ENCODE peak calls at places on chromosomes 12 and 14, in six cellular contexts. One of them, this sample, is unnamed. For H3K36me3, the result is how much of the 10 kb centered on the place peaks cover.

GRCh38 chr14:21087294-21088091 is 11.0 kb downstream of the ZNF219 start:
- DNase-seq in IMR-90: peak
- DNase-seq in left lung: peak
- DNase-seq in neural progenitor cell: peak
- DNase-seq in osteoblast: peak
- DNase-seq in cardiac muscle cell: no peak
- DNase-seq in this sample: no peak

GRCh38 chr12:89707623-89707991 is 1.0 kb downstream of the ATP2B1 start:
- DNase-seq in IMR-90: no peak
- DNase-seq in left lung: peak
- DNase-seq in neural progenitor cell: peak
- DNase-seq in osteoblast: peak
- DNase-seq in cardiac muscle cell: peak
- DNase-seq in this sample: peak

GRCh38 chr12:116498471-116498870 is 60.7 kb upstream of the MAP1LC3B2 start:
- DNase-seq in IMR-90: no peak
- DNase-seq in left lung: no peak
- DNase-seq in neural progenitor cell: no peak
- DNase-seq in osteoblast: no peak
- DNase-seq in cardiac muscle cell: no peak
- DNase-seq in this sample: no peak

GRCh38 chr12:105369014-105369413 is 38.5 kb downstream of the C12orf75 start:
- DNase-seq in IMR-90: peak
- DNase-seq in left lung: no peak
- DNase-seq in neural progenitor cell: no peak
- DNase-seq in osteoblast: peak
- DNase-seq in cardiac muscle cell: no peak
- DNase-seq in this sample: no peak

GRCh38 chr12:107702106-107702505 is 16.5 kb downstream of the PWP1 start:
- DNase-seq in IMR-90: no peak
- DNase-seq in left lung: no peak
- DNase-seq in neural progenitor cell: no peak
- DNase-seq in osteoblast: no peak
- DNase-seq in cardiac muscle cell: no peak
- DNase-seq in this sample: no peak

GRCh38 chr14:67392123-67392522 is 19.8 kb downstream of the PLEK2 start:
- DNase-seq in IMR-90: no peak
- DNase-seq in left lung: no peak
- DNase-seq in neural progenitor cell: no peak
- DNase-seq in osteoblast: no peak
- DNase-seq in cardiac muscle cell: no peak
- DNase-seq in this sample: no peak

GRCh38 chr12:47276253-47277070 is 196.7 kb upstream of the AMIGO2 start:
- DNase-seq in IMR-90: peak
- DNase-seq in left lung: no peak
- DNase-seq in neural progenitor cell: no peak
- DNase-seq in osteoblast: no peak
- DNase-seq in cardiac muscle cell: no peak
- DNase-seq in this sample: no peak

GRCh38 chr12:124326104-124326503 is 31.2 kb downstream of the RFLNA start:
- DNase-seq in IMR-90: no peak
- DNase-seq in left lung: peak
- DNase-seq in neural progenitor cell: no peak
- DNase-seq in osteoblast: no peak
- DNase-seq in cardiac muscle cell: no peak
- DNase-seq in this sample: no peak

GRCh38 chr12:124817076-124818000 is 46.3 kb downstream of the SCARB1 start:
- DNase-seq in IMR-90: no peak
- DNase-seq in left lung: peak
- DNase-seq in neural progenitor cell: no peak
- DNase-seq in osteoblast: peak
- DNase-seq in cardiac muscle cell: no peak
- DNase-seq in this sample: no peak

GRCh38 chr12:9673404-9674225 is 4.1 kb downstream of the CLEC2D start:
- DNase-seq in IMR-90: peak
- DNase-seq in left lung: peak
- DNase-seq in neural progenitor cell: no peak
- DNase-seq in osteoblast: peak
- DNase-seq in cardiac muscle cell: peak
- DNase-seq in this sample: peak

GRCh38 chr12:3727877-3728632 is 24.9 kb downstream of the CRACR2A start:
- DNase-seq in IMR-90: peak
- DNase-seq in left lung: no peak
- DNase-seq in neural progenitor cell: peak
- DNase-seq in osteoblast: peak
- DNase-seq in cardiac muscle cell: no peak
- DNase-seq in this sample: no peak

GRCh38 chr12:66190519-66191406 is 1.7 kb downstream of the IRAK3 start:
- DNase-seq in IMR-90: peak
- DNase-seq in left lung: no peak
- DNase-seq in neural progenitor cell: no peak
- DNase-seq in osteoblast: no peak
- DNase-seq in cardiac muscle cell: no peak
- DNase-seq in this sample: no peak

GRCh38 chr12:20798561-20798960 is 11.9 kb upstream of the SLCO1B3 start:
- DNase-seq in IMR-90: no peak
- DNase-seq in left lung: no peak
- DNase-seq in neural progenitor cell: peak
- DNase-seq in osteoblast: no peak
- DNase-seq in cardiac muscle cell: peak
- DNase-seq in this sample: no peak

GRCh38 chr14:52299692-52300278 is 14.3 kb upstream of the PTGER2 start:
- DNase-seq in IMR-90: peak
- DNase-seq in left lung: no peak
- DNase-seq in neural progenitor cell: peak
- DNase-seq in osteoblast: peak
- DNase-seq in cardiac muscle cell: peak
- DNase-seq in this sample: no peak

GRCh38 chr14:65412881-65413738 is 580 bp downstream of the FUT8 start:
- DNase-seq in IMR-90: peak
- DNase-seq in left lung: peak
- DNase-seq in neural progenitor cell: peak
- DNase-seq in osteoblast: peak
- DNase-seq in cardiac muscle cell: peak
- DNase-seq in this sample: peak

GRCh38 chr12:116882742-116883141 is 1.5 kb upstream of the HRK start:
- DNase-seq in IMR-90: peak
- DNase-seq in left lung: no peak
- DNase-seq in neural progenitor cell: peak
- DNase-seq in osteoblast: peak
- DNase-seq in cardiac muscle cell: no peak
- DNase-seq in this sample: peak

GRCh38 chr12:57216931-57217871 is 607 bp downstream of the NXPH4 start:
- DNase-seq in IMR-90: no peak
- DNase-seq in left lung: no peak
- DNase-seq in neural progenitor cell: no peak
- DNase-seq in osteoblast: no peak
- DNase-seq in cardiac muscle cell: no peak
- DNase-seq in this sample: no peak

GRCh38 chr12:112370868-112371510 is 11.2 kb downstream of the HECTD4 start:
- DNase-seq in IMR-90: no peak
- DNase-seq in left lung: no peak
- DNase-seq in neural progenitor cell: no peak
- DNase-seq in osteoblast: no peak
- DNase-seq in cardiac muscle cell: no peak
- DNase-seq in this sample: no peak

GRCh38 chr12:45343269-45344051 is 127.6 kb downstream of the ANO6 start:
- DNase-seq in IMR-90: peak
- DNase-seq in left lung: no peak
- DNase-seq in neural progenitor cell: no peak
- DNase-seq in osteoblast: peak
- DNase-seq in cardiac muscle cell: no peak
- DNase-seq in this sample: peak

GRCh38 chr14:68627868-68628604 is 164.8 kb downstream of the ZFP36L1 start:
- DNase-seq in IMR-90: no peak
- DNase-seq in left lung: peak
- DNase-seq in neural progenitor cell: peak
- DNase-seq in osteoblast: peak
- DNase-seq in cardiac muscle cell: no peak
- DNase-seq in this sample: no peak

GRCh38 chr14:52918486-52918885 is 32.4 kb downstream of the FERMT2 start:
- DNase-seq in IMR-90: peak
- DNase-seq in left lung: no peak
- DNase-seq in neural progenitor cell: no peak
- DNase-seq in osteoblast: no peak
- DNase-seq in cardiac muscle cell: no peak
- DNase-seq in this sample: no peak

GRCh38 chr12:100216337-100216736 is 15.7 kb downstream of the ACTR6 start:
- DNase-seq in IMR-90: no peak
- DNase-seq in left lung: no peak
- DNase-seq in neural progenitor cell: no peak
- DNase-seq in osteoblast: no peak
- DNase-seq in cardiac muscle cell: no peak
- DNase-seq in this sample: no peak

GRCh38 chr14:30108975-30109700 is 181.5 kb upstream of the PRKD1 start:
- DNase-seq in IMR-90: peak
- DNase-seq in left lung: no peak
- DNase-seq in neural progenitor cell: no peak
- DNase-seq in osteoblast: peak
- DNase-seq in cardiac muscle cell: no peak
- DNase-seq in this sample: no peak

GRCh38 chr14:91063119-91063518 is 2.7 kb upstream of the RPS6KA5 start:
- DNase-seq in IMR-90: no peak
- DNase-seq in left lung: no peak
- DNase-seq in neural progenitor cell: no peak
- DNase-seq in osteoblast: no peak
- DNase-seq in cardiac muscle cell: no peak
- DNase-seq in this sample: no peak

GRCh38 chr12:22459872-22460490 is 84.4 kb downstream of the C2CD5 start:
- DNase-seq in IMR-90: peak
- DNase-seq in left lung: no peak
- DNase-seq in neural progenitor cell: peak
- DNase-seq in osteoblast: peak
- DNase-seq in cardiac muscle cell: peak
- DNase-seq in this sample: no peak

GRCh38 chr12:103879048-103879692 is 38.1 kb upstream of the NT5DC3 start:
- DNase-seq in IMR-90: no peak
- DNase-seq in left lung: no peak
- DNase-seq in neural progenitor cell: no peak
- DNase-seq in osteoblast: no peak
- DNase-seq in cardiac muscle cell: no peak
- DNase-seq in this sample: no peak

GRCh38 chr12:124044809-124045321 is 71.8 kb downstream of the ZNF664 start:
- DNase-seq in IMR-90: no peak
- DNase-seq in left lung: no peak
- DNase-seq in neural progenitor cell: peak
- DNase-seq in osteoblast: no peak
- DNase-seq in cardiac muscle cell: no peak
- DNase-seq in this sample: no peak

GRCh38 chr14:102262894-102263462 is 42.0 kb downstream of the MOK start:
- DNase-seq in IMR-90: peak
- DNase-seq in left lung: no peak
- DNase-seq in neural progenitor cell: peak
- DNase-seq in osteoblast: peak
- DNase-seq in cardiac muscle cell: no peak
- DNase-seq in this sample: peak

GRCh38 chr14:28766505-28767238 is at the start of gene FOXG1:
- DNase-seq in IMR-90: no peak
- DNase-seq in left lung: no peak
- DNase-seq in neural progenitor cell: peak
- DNase-seq in osteoblast: peak
- DNase-seq in cardiac muscle cell: peak
- DNase-seq in this sample: no peak

GRCh38 chr12:38159591-38160317 is 156.8 kb upstream of the ALG10B start:
- DNase-seq in IMR-90: no peak
- DNase-seq in left lung: peak
- DNase-seq in neural progenitor cell: no peak
- DNase-seq in osteoblast: no peak
- DNase-seq in cardiac muscle cell: no peak
- DNase-seq in this sample: no peak

DNA sequence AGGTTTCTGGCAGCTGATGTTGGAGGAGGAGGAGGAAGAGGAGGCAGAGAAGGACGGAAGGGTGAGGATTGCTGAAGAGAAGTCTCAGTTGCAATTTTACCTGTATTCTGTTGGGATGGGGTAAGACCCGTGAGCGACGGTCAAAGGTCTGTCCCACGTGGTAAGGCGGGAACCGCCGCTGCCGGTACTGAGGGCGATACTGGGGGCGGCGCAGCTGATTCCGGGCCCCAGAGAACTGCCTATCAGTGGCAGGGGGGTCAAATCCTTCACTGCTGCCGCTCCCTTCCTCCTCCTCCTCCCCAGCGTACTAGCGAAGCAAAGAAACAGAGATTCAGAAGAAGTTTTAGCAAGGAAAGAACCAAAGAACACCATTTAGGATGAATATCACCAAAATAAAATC is 13.3 kb downstream of the YBX3 start:
- DNase-seq in IMR-90: no peak
- DNase-seq in left lung: peak
- DNase-seq in neural progenitor cell: no peak
- DNase-seq in osteoblast: no peak
- DNase-seq in cardiac muscle cell: no peak
- DNase-seq in this sample: no peak
- H3K36me3 ChIP-seq in IMR-90: under half
- H3K36me3 ChIP-seq in left lung: half or more
- H3K36me3 ChIP-seq in neural progenitor cell: under half
- H3K36me3 ChIP-seq in osteoblast: half or more
- H3K36me3 ChIP-seq in cardiac muscle cell: half or more
- H3K36me3 ChIP-seq in this sample: under half

DNA sequence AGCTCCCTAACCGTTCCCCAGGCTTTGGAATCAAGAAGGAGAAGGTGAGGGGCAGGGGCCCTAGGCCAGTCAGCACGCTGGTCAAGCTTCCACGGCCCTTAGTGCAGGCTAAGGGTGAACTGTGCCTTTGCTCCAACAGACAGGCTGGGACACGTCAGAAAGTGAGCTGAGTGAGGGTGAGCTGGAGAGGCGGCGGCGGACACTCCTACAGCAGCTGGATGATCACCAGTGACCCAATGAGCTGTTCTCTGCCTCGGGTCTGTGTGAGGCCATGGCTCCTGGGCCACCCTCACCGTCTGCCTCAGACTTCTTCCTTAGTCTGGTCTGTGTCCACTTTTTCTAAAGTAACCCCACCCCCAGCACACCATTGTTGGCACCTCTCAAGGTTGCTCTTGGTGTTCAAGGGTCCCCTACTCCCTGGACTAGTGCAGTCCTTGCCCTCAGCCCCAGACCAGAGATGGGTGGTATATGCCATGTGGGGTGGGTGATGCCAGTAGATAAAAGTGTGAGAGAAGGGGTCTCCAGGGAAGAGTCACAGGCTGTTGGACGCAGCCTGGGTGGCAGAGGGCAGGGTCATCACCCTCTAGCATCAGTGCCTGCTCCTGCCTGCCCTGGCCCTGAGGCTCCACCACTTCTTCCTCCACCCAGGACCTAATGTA is 20.7 kb downstream of the PRPF40B start:
- DNase-seq in IMR-90: no peak
- DNase-seq in left lung: no peak
- DNase-seq in neural progenitor cell: no peak
- DNase-seq in osteoblast: no peak
- DNase-seq in cardiac muscle cell: no peak
- DNase-seq in this sample: no peak
- H3K36me3 ChIP-seq in IMR-90: half or more
- H3K36me3 ChIP-seq in left lung: half or more
- H3K36me3 ChIP-seq in neural progenitor cell: under half
- H3K36me3 ChIP-seq in osteoblast: under half
- H3K36me3 ChIP-seq in cardiac muscle cell: under half
- H3K36me3 ChIP-seq in this sample: under half

GRCh38 chr14:74293621-74294020 is 9.1 kb downstream of the ABCD4 start:
- DNase-seq in IMR-90: no peak
- DNase-seq in left lung: no peak
- DNase-seq in neural progenitor cell: no peak
- DNase-seq in osteoblast: no peak
- DNase-seq in cardiac muscle cell: no peak
- DNase-seq in this sample: no peak
- H3K36me3 ChIP-seq in IMR-90: half or more
- H3K36me3 ChIP-seq in left lung: half or more
- H3K36me3 ChIP-seq in neural progenitor cell: under half
- H3K36me3 ChIP-seq in osteoblast: under half
- H3K36me3 ChIP-seq in cardiac muscle cell: under half
- H3K36me3 ChIP-seq in this sample: under half

GRCh38 chr14:74289801-74290200 is 12.9 kb downstream of the ABCD4 start:
- DNase-seq in IMR-90: no peak
- DNase-seq in left lung: no peak
- DNase-seq in neural progenitor cell: no peak
- DNase-seq in osteoblast: no peak
- DNase-seq in cardiac muscle cell: no peak
- DNase-seq in this sample: no peak
- H3K36me3 ChIP-seq in IMR-90: half or more
- H3K36me3 ChIP-seq in left lung: half or more
- H3K36me3 ChIP-seq in neural progenitor cell: under half
- H3K36me3 ChIP-seq in osteoblast: half or more
- H3K36me3 ChIP-seq in cardiac muscle cell: half or more
- H3K36me3 ChIP-seq in this sample: under half